ENCODE peak calls at places on chromosomes 6 and 20, in nine cellular contexts. W is GM23338; K is CD8-positive, alpha-beta T cell; R is psoas muscle; O is uterus; S is hepatocyte; A is RWPE2; D is neural progenitor cell; L is right lobe of liver. I is an unnamed sample. For H3K36me3, the result is how much of the 10 kb centered on the place peaks cover.

GRCh38 chr20:46757754-46758678 is 48.6 kb downstream of the SLC2A10 start:
- DNase-seq in W (peak), K (peak), R (peak), O (peak), S (peak), A (no peak), D (peak), L (peak), I (no peak)

GRCh38 chr6:133947302-133947900 is 5.6 kb upstream of the TBPL1 start:
- DNase-seq in W (no peak), K (no peak), R (no peak), O (no peak), S (no peak), A (no peak), D (no peak), L (peak), I (no peak)

GRCh38 chr6:115706981-115707380 is 353.7 kb downstream of the FRK start:
- DNase-seq in W (no peak), K (no peak), R (no peak), O (no peak), S (no peak), A (no peak), D (no peak), L (no peak), I (no peak)

GRCh38 chr6:39934060-39934757 is at the start of gene MOCS1:
- DNase-seq in W (peak), K (peak), R (peak), O (peak), S (peak), A (no peak), D (peak), L (peak), I (no peak)

GRCh38 chr6:10756085-10756484 is 8.5 kb downstream of the TMEM14B start:
- DNase-seq in W (no peak), K (no peak), R (no peak), O (no peak), S (no peak), A (no peak), D (no peak), L (no peak), I (no peak)

GRCh38 chr6:116218866-116219265 is 35.0 kb downstream of the TSPYL4 start:
- DNase-seq in W (no peak), K (no peak), R (no peak), O (no peak), S (no peak), A (no peak), D (no peak), L (no peak), I (no peak)

GRCh38 chr20:43983904-43984361 is 69.3 kb downstream of the TOX2 start:
- DNase-seq in W (no peak), K (no peak), R (no peak), O (no peak), S (no peak), A (no peak), D (no peak), L (no peak), I (no peak)

GRCh38 chr6:2684059-2684749 is 66.5 kb downstream of the MYLK4 start:
- DNase-seq in W (no peak), K (no peak), R (no peak), O (no peak), S (no peak), A (peak), D (no peak), L (no peak), I (no peak)

GRCh38 chr6:20589266-20589665 is 55.0 kb downstream of the CDKAL1 start:
- DNase-seq in W (no peak), K (no peak), R (no peak), O (no peak), S (no peak), A (no peak), D (no peak), L (no peak), I (no peak)

GRCh38 chr6:135869857-135870256 is 18.4 kb downstream of the PDE7B start:
- DNase-seq in W (no peak), K (no peak), R (no peak), O (no peak), S (no peak), A (no peak), D (no peak), L (no peak), I (no peak)

GRCh38 chr20:52924411-52925271 is 47.5 kb upstream of the TSHZ2 start:
- DNase-seq in W (no peak), K (no peak), R (no peak), O (no peak), S (no peak), A (no peak), D (no peak), L (no peak), I (no peak)

GRCh38 chr6:37048851-37049734 is 43.6 kb downstream of the FGD2 start:
- DNase-seq in W (no peak), K (peak), R (peak), O (peak), S (peak), A (no peak), D (no peak), L (no peak), I (peak)

GRCh38 chr6:15331143-15331542 is 85.3 kb downstream of the JARID2 start:
- DNase-seq in W (no peak), K (no peak), R (no peak), O (no peak), S (no peak), A (no peak), D (no peak), L (peak), I (no peak)

GRCh38 chr20:33431797-33432381 is 11.7 kb downstream of the SNTA1 start:
- DNase-seq in W (no peak), K (no peak), R (no peak), O (no peak), S (no peak), A (no peak), D (no peak), L (no peak), I (no peak)

GRCh38 chr6:42407379-42407778 is 44.3 kb downstream of the TRERF1 start:
- DNase-seq in W (no peak), K (no peak), R (no peak), O (no peak), S (no peak), A (no peak), D (no peak), L (no peak), I (peak)

GRCh38 chr20:38728237-38728761 is 4.0 kb downstream of the SLC32A1 start:
- DNase-seq in W (peak), K (no peak), R (no peak), O (no peak), S (no peak), A (no peak), D (peak), L (no peak), I (no peak)

GRCh38 chr6:23334360-23334759 is 765.0 kb downstream of the HDGFL1 start:
- DNase-seq in W (no peak), K (no peak), R (no peak), O (no peak), S (no peak), A (no peak), D (no peak), L (no peak), I (no peak)

GRCh38 chr6:109496036-109496761 is 13.2 kb upstream of the ZBTB24 start:
- DNase-seq in W (no peak), K (no peak), R (no peak), O (no peak), S (no peak), A (no peak), D (no peak), L (no peak), I (no peak)

GRCh38 chr6:110359554-110359953 is 1.4 kb upstream of the METTL24 start:
- DNase-seq in W (no peak), K (no peak), R (no peak), O (no peak), S (no peak), A (no peak), D (no peak), L (no peak), I (no peak)

GRCh38 chr6:29620629-29621028 is 12.4 kb downstream of the GABBR1 start:
- DNase-seq in W (no peak), K (no peak), R (no peak), O (no peak), S (no peak), A (no peak), D (no peak), L (no peak), I (no peak)

GRCh38 chr20:58604410-58604881 is 46.6 kb upstream of the STX16 start:
- DNase-seq in W (no peak), K (no peak), R (peak), O (no peak), S (no peak), A (peak), D (no peak), L (no peak), I (no peak)

GRCh38 chr6:105272783-105273182 is 93.0 kb upstream of the POPDC3 start:
- DNase-seq in W (peak), K (no peak), R (peak), O (no peak), S (peak), A (no peak), D (peak), L (no peak), I (no peak)

GRCh38 chr20:39716796-39717341 is 754.7 kb downstream of the DHX35 start:
- DNase-seq in W (no peak), K (no peak), R (no peak), O (no peak), S (no peak), A (no peak), D (no peak), L (no peak), I (no peak)

GRCh38 chr20:40651121-40651520 is 37.9 kb downstream of the MAFB start:
- DNase-seq in W (no peak), K (no peak), R (no peak), O (no peak), S (no peak), A (no peak), D (no peak), L (no peak), I (no peak)

GRCh38 chr20:44110816-44111568 is 76.0 kb downstream of the JPH2 start:
- DNase-seq in W (no peak), K (no peak), R (no peak), O (no peak), S (no peak), A (peak), D (no peak), L (no peak), I (no peak)

GRCh38 chr6:42381850-42382249 is 69.9 kb downstream of the TRERF1 start:
- DNase-seq in W (no peak), K (no peak), R (no peak), O (no peak), S (no peak), A (no peak), D (no peak), L (no peak), I (no peak)

GRCh38 chr20:23146111-23146640 is 60.1 kb upstream of the CD93 start:
- DNase-seq in W (no peak), K (no peak), R (no peak), O (no peak), S (no peak), A (no peak), D (no peak), L (peak), I (no peak)

GRCh38 chr20:33602826-33603590 is 59.1 kb upstream of the C20orf144 start:
- DNase-seq in W (no peak), K (no peak), R (no peak), O (no peak), S (no peak), A (no peak), D (no peak), L (no peak), I (no peak)

GRCh38 chr6:39752835-39753744 is 27.9 kb upstream of the KIF6 start:
- DNase-seq in W (no peak), K (no peak), R (no peak), O (peak), S (no peak), A (no peak), D (no peak), L (no peak), I (no peak)

GRCh38 chr6:1593286-1593957 is 16.3 kb upstream of the FOXC1 start:
- DNase-seq in W (no peak), K (no peak), R (no peak), O (no peak), S (no peak), A (no peak), D (no peak), L (no peak), I (no peak)

GRCh38 chr6:159608961-159609673 is 83.9 kb downstream of the SOD2 start:
- DNase-seq in W (peak), K (no peak), R (no peak), O (no peak), S (no peak), A (no peak), D (peak), L (no peak), I (no peak)

GRCh38 chr6:52881996-52882841 is 27.3 kb downstream of the GSTA3 start:
- DNase-seq in W (peak), K (peak), R (peak), O (peak), S (peak), A (no peak), D (peak), L (peak), I (peak)

GRCh38 chr6:85650606-85651005 is 7.9 kb upstream of the SYNCRIP start:
- DNase-seq in W (no peak), K (no peak), R (no peak), O (no peak), S (no peak), A (no peak), D (no peak), L (no peak), I (no peak)

GRCh38 chr6:153167026-153167891 is 36.2 kb upstream of the RGS17 start:
- DNase-seq in W (no peak), K (no peak), R (no peak), O (no peak), S (no peak), A (no peak), D (no peak), L (no peak), I (peak)

GRCh38 chr6:41071923-41072835 is at the start of gene OARD1:
- DNase-seq in W (peak), K (peak), R (peak), O (peak), S (peak), A (peak), D (peak), L (peak), I (peak)
- H3K4me3 ChIP-seq in W (peak), K (peak), R (peak), O (peak), S (peak), A (peak), D (peak), L (peak), I (peak)

GRCh38 chr6:164109770-164110140 is 695.2 kb downstream of the QKI start:
- DNase-seq in W (peak), K (no peak), R (peak), O (no peak), S (peak), A (no peak), D (no peak), L (peak), I (no peak)

GRCh38 chr6:164108092-164108491 is 693.6 kb downstream of the QKI start:
- DNase-seq in W (no peak), K (no peak), R (no peak), O (no peak), S (no peak), A (no peak), D (no peak), L (no peak), I (no peak)

GRCh38 chr6:164107297-164107995 is 692.9 kb downstream of the QKI start:
- DNase-seq in W (no peak), K (no peak), R (peak), O (no peak), S (no peak), A (no peak), D (no peak), L (no peak), I (no peak)

GRCh38 chr6:164106345-164106769 is 691.8 kb downstream of the QKI start:
- DNase-seq in W (peak), K (no peak), R (peak), O (no peak), S (peak), A (no peak), D (peak), L (no peak), I (no peak)

GRCh38 chr6:164108869-164109769 is 694.6 kb downstream of the QKI start:
- DNase-seq in W (no peak), K (no peak), R (peak), O (peak), S (no peak), A (no peak), D (no peak), L (peak), I (no peak)
- TF ChIP-seq CTCF in W (no peak), K (no peak), R (no peak), O (no peak), S (no peak), A (no peak), D (no peak), L (no peak), I (no peak)

GRCh38 chr6:144360401-144360800 is 75.3 kb downstream of the UTRN start:
- DNase-seq in W (no peak), K (no peak), R (no peak), O (no peak), S (no peak), A (no peak), D (no peak), L (no peak), I (no peak)

GRCh38 chr6:144361027-144361426 is 75.9 kb downstream of the UTRN start:
- DNase-seq in W (no peak), K (no peak), R (no peak), O (no peak), S (no peak), A (no peak), D (no peak), L (no peak), I (no peak)

GRCh38 chr6:144364208-144364718 is 79.1 kb downstream of the UTRN start:
- DNase-seq in W (no peak), K (no peak), R (no peak), O (no peak), S (no peak), A (no peak), D (no peak), L (no peak), I (no peak)

GRCh38 chr6:144364727-144365126 is 79.6 kb downstream of the UTRN start:
- DNase-seq in W (no peak), K (no peak), R (no peak), O (no peak), S (no peak), A (no peak), D (no peak), L (no peak), I (no peak)

DNA sequence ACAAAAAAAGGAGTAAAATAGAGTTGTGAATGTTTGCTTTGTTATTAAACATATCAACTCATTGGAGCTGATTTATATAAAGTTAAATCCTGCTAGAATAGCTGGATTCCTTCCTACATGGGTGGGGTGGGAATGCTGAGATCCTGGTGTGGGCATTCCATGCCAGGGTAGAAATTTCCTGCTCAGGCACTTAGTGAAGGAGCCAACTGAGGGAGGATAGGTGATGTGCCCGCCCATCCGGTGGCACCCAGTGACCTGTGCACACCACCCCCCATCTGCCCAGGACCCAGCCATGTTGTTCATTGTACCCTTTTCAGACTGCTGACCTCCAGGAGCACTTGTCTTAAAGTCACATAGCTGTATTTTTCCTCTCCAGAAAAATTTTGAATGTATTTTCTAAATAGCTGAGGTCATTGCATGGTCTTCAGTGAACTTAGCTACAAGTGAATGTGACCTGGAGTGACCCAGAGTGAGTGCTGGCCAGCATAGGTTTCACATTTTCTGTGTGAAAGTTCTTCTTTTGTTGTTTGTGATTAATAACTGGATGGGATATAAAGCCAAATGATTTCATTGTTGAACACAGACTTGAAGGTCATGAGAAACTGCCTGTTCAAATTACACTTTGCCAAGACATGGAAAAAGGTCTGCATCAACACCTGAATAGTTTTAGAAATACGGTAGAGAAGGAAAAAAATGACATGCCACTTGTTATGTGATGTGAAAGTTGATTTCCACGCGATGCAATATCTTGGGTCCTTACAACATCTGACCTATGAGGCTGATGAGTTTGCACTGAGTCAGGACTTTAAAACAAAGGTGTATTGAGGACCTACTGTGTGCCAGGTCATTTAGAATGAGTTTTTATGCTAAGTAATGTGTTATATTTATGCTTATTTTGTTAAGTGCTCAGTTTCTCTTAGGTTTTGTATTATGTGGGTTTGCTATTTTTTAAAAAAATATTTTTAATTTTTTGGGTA is 77.2 kb downstream of the UTRN start:
- DNase-seq in W (no peak), K (no peak), R (no peak), O (no peak), S (no peak), A (no peak), D (no peak), L (no peak), I (no peak)
- H3K36me3 ChIP-seq in W (under half), K (under half), R (under half), O (under half), S (under half), A (under half), D (under half), L (under half), I (under half)

GRCh38 chr6:7673063-7673536 is 52.8 kb upstream of the BMP6 start:
- DNase-seq in W (peak), K (no peak), R (peak), O (peak), S (peak), A (peak), D (peak), L (no peak), I (peak)
- H3K4me3 ChIP-seq in W (peak), K (no peak), R (peak), O (no peak), S (no peak), A (no peak), D (peak), L (no peak), I (no peak)

GRCh38 chr6:154341876-154342275 is 14.7 kb downstream of the IPCEF1 start:
- DNase-seq in W (no peak), K (no peak), R (no peak), O (no peak), S (no peak), A (no peak), D (no peak), L (no peak), I (no peak)

GRCh38 chr6:154347981-154348380 is 8.6 kb downstream of the IPCEF1 start:
- DNase-seq in W (no peak), K (no peak), R (no peak), O (no peak), S (no peak), A (no peak), D (no peak), L (no peak), I (no peak)

GRCh38 chr6:154341326-154341725 is 15.3 kb downstream of the IPCEF1 start:
- DNase-seq in W (no peak), K (no peak), R (no peak), O (no peak), S (no peak), A (no peak), D (no peak), L (no peak), I (no peak)

GRCh38 chr6:154345811-154346210 is 10.8 kb downstream of the IPCEF1 start:
- DNase-seq in W (no peak), K (no peak), R (no peak), O (no peak), S (no peak), A (no peak), D (no peak), L (no peak), I (no peak)

GRCh38 chr6:154343473-154344308 is 12.9 kb downstream of the IPCEF1 start:
- DNase-seq in W (peak), K (no peak), R (no peak), O (no peak), S (peak), A (no peak), D (peak), L (no peak), I (no peak)
- TF ChIP-seq CTCF in W (peak), K (no peak), R (no peak), O (no peak), S (peak), A (no peak), D (peak), L (peak), I (peak)